ENCODE peak calls at places on chromosomes 11 and 22, in six cellular contexts. V, A, I, T, N and K are unnamed samples.

GRCh38 chr11:126153006-126153405 is 58.4 kb downstream of the RPUSD4 start:
- DNase-seq in T (no peak), V (no peak), N (no peak), A (no peak), I (no peak), K (no peak)

GRCh38 chr22:36160499-36160942 is at the start of gene APOL3:
- DNase-seq in N (no peak), A (no peak), T (peak), I (peak), V (peak), K (peak)

GRCh38 chr22:31346255-31346732 is at the start of gene PATZ1:
- DNase-seq in V (peak), T (peak), A (peak), N (peak), I (peak), K (peak)

GRCh38 chr22:38707346-38707745 is 1.6 kb downstream of the GTPBP1 start:
- DNase-seq in N (peak), V (peak), T (peak), A (no peak), I (peak), K (peak)

GRCh38 chr22:47059076-47059475 is 296.6 kb downstream of the TBC1D22A start:
- DNase-seq in V (no peak), T (no peak), A (no peak), I (no peak), N (no peak), K (no peak)

GRCh38 chr11:955154-956049 is 29.7 kb downstream of the AP2A2 start:
- DNase-seq in V (no peak), N (no peak), I (no peak), T (peak), A (no peak), K (no peak)

GRCh38 chr11:1071571-1072115 is 3.0 kb upstream of the MUC2 start:
- DNase-seq in A (no peak), V (no peak), N (no peak), T (no peak), I (no peak), K (no peak)

GRCh38 chr11:92306966-92307504 is 82.4 kb downstream of the FAT3 start:
- DNase-seq in A (no peak), I (peak), N (no peak), V (no peak), T (no peak), K (no peak)

GRCh38 chr11:75955443-75955842 is 140.4 kb downstream of the UVRAG start:
- DNase-seq in T (no peak), N (no peak), A (no peak), V (no peak), I (peak), K (no peak)

GRCh38 chr22:33418483-33418882 is 360.3 kb upstream of the SYN3 start:
- DNase-seq in A (no peak), N (no peak), I (no peak), T (no peak), V (no peak), K (no peak)

GRCh38 chr11:128582496-128583366 is 4.6 kb downstream of the ETS1 start:
- DNase-seq in A (no peak), V (peak), N (peak), I (peak), T (no peak), K (no peak)

GRCh38 chr22:49106136-49106930 is 721.3 kb downstream of the BRD1 start:
- DNase-seq in N (no peak), V (no peak), A (no peak), T (no peak), I (no peak), K (no peak)

GRCh38 chr22:41074466-41074865 is 17.9 kb upstream of the EP300 start:
- DNase-seq in N (no peak), T (no peak), I (no peak), A (no peak), V (no peak), K (no peak)

GRCh38 chr22:24430431-24431308 is 3.3 kb downstream of the ADORA2A start:
- DNase-seq in V (no peak), A (no peak), N (no peak), T (no peak), I (no peak), K (no peak)

GRCh38 chr11:66886671-66887221 is 29.9 kb downstream of the LRFN4 start:
- DNase-seq in A (no peak), I (peak), T (no peak), N (no peak), V (no peak), K (no peak)

GRCh38 chr22:44133901-44134511 is 46.7 kb upstream of the PARVG start:
- DNase-seq in V (peak), T (no peak), I (peak), N (no peak), A (no peak), K (no peak)

GRCh38 chr11:986270-986951 is 50.1 kb downstream of the MUC6 start:
- DNase-seq in T (no peak), V (no peak), N (peak), A (no peak), I (no peak), K (no peak)

GRCh38 chr11:46564459-46564858 is 29.4 kb downstream of the AMBRA1 start:
- DNase-seq in T (no peak), A (no peak), N (no peak), I (no peak), V (peak), K (no peak)

GRCh38 chr11:107011977-107012376 is 6.3 kb downstream of the GUCY1A2 start:
- DNase-seq in T (no peak), V (peak), I (peak), A (no peak), N (no peak), K (no peak)

GRCh38 chr11:116813781-116814471 is 9.2 kb downstream of the APOA4 start:
- DNase-seq in I (peak), A (no peak), N (no peak), T (no peak), V (no peak), K (no peak)

GRCh38 chr22:38305481-38306448 is 11.5 kb downstream of the CSNK1E start:
- DNase-seq in N (peak), V (peak), I (peak), T (peak), A (peak), K (peak)

GRCh38 chr11:117875397-117876048 is 935 bp downstream of the FXYD6 start:
- DNase-seq in V (no peak), T (no peak), I (no peak), A (peak), N (no peak), K (no peak)

GRCh38 chr11:12811861-12812260 is 137.6 kb downstream of the TEAD1 start:
- DNase-seq in N (no peak), A (no peak), T (no peak), V (no peak), I (no peak), K (no peak)

GRCh38 chr22:44338183-44338812 is 25.5 kb upstream of the SHISAL1 start:
- DNase-seq in V (no peak), T (peak), A (no peak), N (no peak), I (no peak), K (no peak)

GRCh38 chr11:20315800-20316199 is 47.7 kb upstream of the HTATIP2 start:
- DNase-seq in V (no peak), T (no peak), N (no peak), A (no peak), I (no peak), K (no peak)

GRCh38 chr11:128905345-128906184 is 14.4 kb downstream of the KCNJ5 start:
- DNase-seq in N (peak), T (peak), V (peak), I (peak), A (peak), K (peak)

GRCh38 chr11:103327721-103328120 is 218.5 kb downstream of the DYNC2H1 start:
- DNase-seq in A (no peak), I (peak), N (no peak), T (no peak), V (no peak), K (no peak)

GRCh38 chr11:5553347-5553746 is 5.0 kb upstream of the OR52H1 start:
- DNase-seq in N (no peak), A (no peak), V (no peak), I (no peak), T (no peak), K (no peak)

GRCh38 chr22:44440224-44441160 is 57.5 kb downstream of the RTL6 start:
- DNase-seq in I (no peak), V (no peak), T (no peak), A (no peak), N (no peak), K (no peak)

GRCh38 chr11:32478277-32478731 is 43.0 kb upstream of the WT1 start:
- DNase-seq in A (no peak), T (no peak), N (peak), V (peak), I (peak), K (no peak)

GRCh38 chr11:126165366-126166156 is 45.9 kb downstream of the RPUSD4 start:
- DNase-seq in T (no peak), V (no peak), N (no peak), A (no peak), I (no peak), K (no peak)

GRCh38 chr11:117618956-117619355 is 178.1 kb downstream of the DSCAML1 start:
- DNase-seq in N (no peak), T (no peak), A (no peak), I (no peak), V (no peak), K (no peak)

GRCh38 chr11:84056696-84057095 is 770.5 kb upstream of the CCDC90B start:
- DNase-seq in A (no peak), N (no peak), V (peak), T (no peak), I (no peak), K (no peak)

GRCh38 chr11:44711772-44712608 is 14.8 kb upstream of the TSPAN18 start:
- DNase-seq in N (no peak), T (no peak), I (no peak), A (no peak), V (no peak), K (no peak)

GRCh38 chr11:107996025-107996776 is 12.5 kb upstream of the CUL5 start:
- DNase-seq in A (no peak), T (no peak), I (no peak), N (peak), V (no peak), K (no peak)

DNA sequence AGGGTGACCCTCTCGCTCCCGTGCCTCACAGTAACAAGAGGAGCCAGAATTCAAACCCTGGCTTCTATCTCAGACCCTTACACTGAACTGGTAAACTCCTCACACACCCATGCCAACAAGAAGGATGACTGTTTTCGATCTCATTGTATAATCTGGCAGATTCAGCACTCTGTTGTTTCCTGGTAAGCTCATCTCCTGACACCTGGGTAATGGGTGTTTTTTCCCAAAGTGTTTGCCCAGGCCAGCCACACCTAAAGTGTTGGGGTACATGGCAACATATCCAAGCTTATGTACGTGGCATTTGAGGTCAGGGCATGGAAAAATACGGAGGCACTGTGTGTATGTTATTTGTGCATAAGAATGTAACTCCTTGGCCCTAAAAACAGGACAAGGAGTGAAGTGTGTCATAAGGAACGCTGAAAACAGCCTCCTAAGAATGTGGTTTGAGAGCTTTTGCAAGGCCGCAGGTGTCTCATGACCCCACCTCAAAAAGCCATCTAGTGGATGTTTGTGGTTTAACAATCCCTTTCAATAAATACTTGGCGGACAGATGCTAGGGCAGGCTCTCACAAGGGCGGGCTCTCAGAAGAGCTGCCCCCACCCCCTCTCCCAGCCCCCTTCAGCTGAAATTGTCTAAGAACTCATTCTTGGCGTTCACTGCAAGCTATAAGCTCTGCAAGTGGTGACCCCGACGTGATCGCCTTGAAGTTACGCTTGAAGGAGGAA is at the start of gene MS4A15:
- DNase-seq in V (no peak), T (peak), I (peak), N (peak), A (no peak), K (peak)
- TF ChIP-seq CTCF in V (peak), T (peak), I (peak), N (peak), A (peak), K (peak)

GRCh38 chr11:7167976-7168740 is 79.4 kb downstream of the RBMXL2 start:
- DNase-seq in I (no peak), V (no peak), A (no peak), N (no peak), T (no peak), K (no peak)
- TF ChIP-seq CTCF in I (no peak), V (no peak), A (no peak), N (no peak), T (no peak), K (no peak)

DNA sequence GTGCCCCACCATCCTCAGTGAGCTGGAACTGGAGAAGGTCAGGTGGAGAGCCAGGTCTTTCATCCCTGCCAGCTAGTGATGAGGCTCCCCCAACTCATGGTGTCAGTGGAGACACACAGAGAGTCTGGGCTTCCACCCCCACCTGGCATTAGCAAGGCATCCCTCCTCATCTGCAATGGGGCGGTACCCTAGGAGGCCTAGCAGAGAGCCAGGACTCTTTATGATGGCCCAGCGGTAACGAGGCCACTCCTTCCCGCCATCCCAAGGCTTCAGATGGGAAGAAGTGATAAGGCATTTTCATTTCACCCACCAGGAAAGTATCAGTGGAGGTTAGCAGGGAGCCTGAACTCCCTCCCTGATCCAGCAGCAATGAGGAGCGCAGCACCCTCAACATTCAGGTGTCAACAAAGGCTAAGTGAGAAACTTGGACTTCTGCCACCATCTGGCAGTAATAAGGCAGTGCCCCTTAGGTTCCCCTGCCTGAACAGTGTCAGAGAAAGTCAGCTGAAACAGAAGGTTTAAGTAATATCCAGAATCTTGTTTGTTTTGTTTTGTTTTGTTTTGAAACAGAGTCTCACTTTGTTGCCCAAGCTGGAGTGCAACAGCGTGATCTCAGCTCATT is 40.5 kb upstream of the FBLN1 start:
- DNase-seq in I (no peak), T (no peak), V (no peak), A (no peak), N (peak), K (no peak)
- TF ChIP-seq CTCF in I (no peak), T (no peak), V (no peak), A (no peak), N (peak), K (no peak)

GRCh38 chr11:123570939-123571590 is 83.4 kb downstream of the SCN3B start:
- DNase-seq in A (no peak), T (no peak), N (no peak), I (no peak), V (no peak), K (no peak)
- TF ChIP-seq CTCF in A (no peak), T (no peak), N (no peak), I (no peak), V (no peak), K (no peak)